ENCODE peak calls at places on chromosomes 12 and 14, in six cellular contexts. K is HepG2, O is suprapubic skin, A is prostate gland, E is stomach, D is transverse colon. Y is an unnamed sample.

GRCh38 chr12:131357152-131357747 is 353.6 kb upstream of the SFSWAP start:
- DNase-seq in K (no peak), O (peak; percentile 26), A (no peak), E (no peak), D (no peak), Y (no peak)

GRCh38 chr14:29240046-29240445 is 473.5 kb downstream of the FOXG1 start:
- DNase-seq in K (no peak), O (no peak), A (no peak), E (no peak), D (no peak), Y (no peak)

GRCh38 chr14:75905505-75905904 is 76.3 kb downstream of the TGFB3 start:
- DNase-seq in K (no peak), O (no peak), A (peak; percentile 59), E (peak; percentile 58), D (peak; percentile 42), Y (no peak)

GRCh38 chr14:30252151-30252550 is 306.8 kb upstream of the G2E3 start:
- DNase-seq in K (no peak), O (no peak), A (no peak), E (no peak), D (no peak), Y (no peak)

GRCh38 chr14:77203611-77204456 is 22.2 kb downstream of the TMEM63C start:
- DNase-seq in K (no peak), O (no peak), A (no peak), E (no peak), D (no peak), Y (peak; percentile 20)

GRCh38 chr14:105058521-105059034 is 6.7 kb downstream of the GPR132 start:
- DNase-seq in K (no peak), O (no peak), A (no peak), E (no peak), D (no peak), Y (no peak)

GRCh38 chr12:110079477-110080400 is 31.4 kb upstream of the C12orf76 start:
- DNase-seq in K (peak; percentile 96), O (no peak), A (no peak), E (peak; percentile 44), D (peak; percentile 63), Y (no peak)

GRCh38 chr14:68011629-68012028 is 192.1 kb downstream of the RAD51B start:
- DNase-seq in K (no peak), O (no peak), A (no peak), E (no peak), D (no peak), Y (no peak)

GRCh38 chr14:102827716-102828115 is 50.5 kb downstream of the TRAF3 start:
- DNase-seq in K (no peak), O (no peak), A (no peak), E (no peak), D (no peak), Y (no peak)

GRCh38 chr12:107925125-107925524 is 150.6 kb downstream of the ASCL4 start:
- DNase-seq in K (no peak), O (no peak), A (no peak), E (no peak), D (no peak), Y (no peak)

GRCh38 chr12:104006929-104007328 is 41.3 kb downstream of the TDG start:
- DNase-seq in K (no peak), O (no peak), A (no peak), E (no peak), D (no peak), Y (no peak)

GRCh38 chr14:70036665-70037064 is 152.1 kb downstream of the SLC8A3 start:
- DNase-seq in K (peak; percentile 42), O (no peak), A (no peak), E (no peak), D (no peak), Y (no peak)

GRCh38 chr12:79251356-79251755 is 386.8 kb downstream of the SYT1 start:
- DNase-seq in K (no peak), O (no peak), A (no peak), E (no peak), D (no peak), Y (no peak)

GRCh38 chr14:23434488-23435219 is 806 bp downstream of the MYH7 start:
- DNase-seq in K (no peak), O (peak; percentile 53), A (no peak), E (peak; percentile 9), D (peak; percentile 1), Y (peak; percentile 3)
- H3K27ac ChIP-seq in K (no peak overlapping the region), O (no peak overlapping the region), A (no peak overlapping the region), E (no peak overlapping the region), D (no peak overlapping the region), Y (no peak overlapping the region)

GRCh38 chr14:90402009-90402408 is 5.2 kb downstream of the CALM1 start:
- DNase-seq in K (no peak), O (no peak), A (no peak), E (no peak), D (no peak), Y (no peak)

GRCh38 chr14:90405755-90406154 is 8.9 kb downstream of the CALM1 start:
- DNase-seq in K (no peak), O (no peak), A (no peak), E (no peak), D (no peak), Y (no peak)

GRCh38 chr14:90400904-90401561 is 4.2 kb downstream of the CALM1 start:
- DNase-seq in K (peak; percentile 31), O (no peak), A (no peak), E (no peak), D (no peak), Y (no peak)

GRCh38 chr14:90405101-90405500 is 8.3 kb downstream of the CALM1 start:
- DNase-seq in K (peak; percentile 11), O (no peak), A (no peak), E (no peak), D (no peak), Y (no peak)

DNA sequence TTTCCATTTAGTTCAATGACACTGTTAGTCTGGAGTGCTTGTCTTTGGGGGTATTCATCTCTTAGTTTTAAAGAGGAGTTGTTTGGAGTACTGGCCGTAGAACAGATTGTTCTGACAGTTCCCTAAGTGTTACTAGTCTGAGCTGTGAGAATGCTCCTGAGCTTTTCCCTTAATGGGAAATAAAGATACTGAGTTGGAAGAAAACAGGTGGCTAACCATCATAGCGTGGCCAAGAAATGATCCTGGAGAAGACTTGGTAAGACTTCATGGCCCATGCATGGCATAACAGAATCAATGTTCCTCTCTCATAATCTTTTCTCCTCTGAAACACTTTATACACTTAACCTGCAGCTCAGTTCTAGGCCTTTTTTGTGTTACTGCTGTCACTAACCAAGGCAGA is 6.2 kb downstream of the CALM1 start:
- DNase-seq in K (no peak), O (no peak), A (no peak), E (no peak), D (no peak), Y (no peak)
- TF ChIP-seq POLR2AphosphoS5 in K (no peak), O (no peak), A (no peak), E (no peak), D (peak; percentile 29), Y (no peak)

GRCh38 chr14:36517242-36518030 is 2.6 kb downstream of the NKX2-1 start:
- DNase-seq in K (no peak), O (no peak), A (no peak), E (no peak), D (no peak), Y (no peak)
- H3K4me1 ChIP-seq in K (peaks cover 9% of the 10 kb centered on the region), O (peaks cover 48% of the 10 kb centered on the region), A (peaks cover 12% of the 10 kb centered on the region), E (peaks cover 42% of the 10 kb centered on the region), D (peaks cover 32% of the 10 kb centered on the region), Y (no peaks in the 10 kb centered on the region)

DNA sequence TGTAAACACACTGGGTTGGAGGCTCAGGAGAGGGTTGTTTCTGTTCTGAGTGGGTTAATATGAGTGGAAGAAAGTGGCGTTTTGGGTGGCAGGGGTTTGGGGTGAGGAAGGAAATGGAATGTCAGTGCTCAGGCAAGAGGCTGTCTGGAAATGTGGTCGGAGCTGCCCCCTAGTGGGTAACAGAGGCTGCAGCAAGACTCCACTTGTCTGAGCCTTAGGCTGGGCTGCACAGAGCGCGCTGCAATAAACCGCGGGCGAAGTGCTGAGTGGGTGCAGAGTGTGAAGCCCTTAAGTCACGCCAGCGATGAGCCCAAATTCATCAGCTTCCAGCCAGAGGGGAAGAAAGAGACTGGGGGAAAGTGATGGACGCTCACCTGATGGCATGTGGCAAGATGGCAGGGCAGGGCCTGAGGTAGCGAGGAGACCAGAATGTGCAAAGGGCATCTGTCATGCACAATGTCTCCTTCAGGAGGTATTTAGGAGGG is 12.3 kb downstream of the VSX2 start:
- DNase-seq in K (peak; percentile 63), O (peak; percentile 88), A (peak; percentile 59), E (peak; percentile 75), D (peak; percentile 79), Y (no peak)
- H3K27ac ChIP-seq in K (no peak overlapping the region), O (no peak overlapping the region), A (no peak overlapping the region), E (no peak overlapping the region), D (no peak overlapping the region), Y (no peak overlapping the region)

GRCh38 chr12:7130791-7131501 is 775 bp downstream of the CLSTN3 start:
- DNase-seq in K (no peak), O (no peak), A (peak; percentile 51), E (peak; percentile 54), D (peak; percentile 64), Y (peak; percentile 53)
- TF ChIP-seq POLR2AphosphoS5 in K (no peak), O (no peak), A (no peak), E (no peak), D (no peak), Y (no peak)

DNA sequence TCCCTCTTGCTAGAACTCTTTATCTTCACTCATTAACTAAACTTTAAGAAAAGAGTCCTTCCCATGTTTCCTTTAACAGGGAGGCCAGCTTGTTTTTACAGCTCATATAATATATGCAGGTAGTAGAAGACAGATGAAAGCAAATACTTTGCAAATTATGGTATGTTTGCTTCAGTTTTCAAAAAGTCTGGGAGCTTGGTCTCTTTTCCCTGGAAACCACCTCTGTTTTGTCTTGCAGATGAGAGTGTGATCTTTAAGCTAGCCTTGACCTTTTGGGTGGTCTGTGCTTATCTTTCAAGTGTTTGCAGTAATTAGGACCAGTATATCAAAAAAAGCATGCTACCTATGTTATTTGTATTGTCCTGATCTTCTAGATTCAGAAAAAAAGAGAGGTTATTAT is 62.7 kb downstream of the ERC1 start:
- DNase-seq in K (no peak), O (no peak), A (no peak), E (no peak), D (no peak), Y (no peak)
- H3K4me1 ChIP-seq in K (peaks cover 38% of the 10 kb centered on the region), O (peaks cover 3% of the 10 kb centered on the region), A (no peaks in the 10 kb centered on the region), E (peaks cover 10% of the 10 kb centered on the region), D (peaks cover 10% of the 10 kb centered on the region), Y (no peaks in the 10 kb centered on the region)

DNA sequence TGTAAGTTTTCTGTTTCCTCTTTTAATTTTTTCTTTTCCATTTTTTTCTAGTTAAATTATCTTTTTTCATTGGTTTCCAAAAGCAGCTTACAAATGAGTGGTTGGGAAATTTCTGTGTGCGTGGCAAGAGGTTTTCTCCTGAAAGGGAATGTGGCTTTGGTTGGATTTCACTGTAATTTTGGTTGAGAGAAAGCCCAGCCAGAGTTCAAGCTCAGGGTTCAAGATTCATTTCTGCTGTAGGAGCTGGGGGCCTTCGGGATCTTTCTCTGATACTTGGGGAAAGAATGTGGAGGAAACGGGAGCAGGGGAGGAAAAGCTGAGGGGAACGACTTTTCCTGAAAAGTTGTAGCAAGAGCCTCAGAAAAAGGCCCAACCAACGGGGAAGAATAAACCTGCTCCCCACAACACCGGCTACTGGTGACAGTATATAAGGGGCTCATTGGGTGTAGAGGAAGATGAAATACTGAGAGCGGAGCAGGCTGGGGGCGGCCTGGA is 1.8 kb downstream of the HOXC10 start:
- DNase-seq in K (no peak), O (no peak), A (no peak), E (no peak), D (no peak), Y (no peak)
- H3K27ac ChIP-seq in K (no peak overlapping the region), O (peak overlapping the region; percentile 98), A (no peak overlapping the region), E (no peak overlapping the region), D (no peak overlapping the region), Y (peak overlapping the region; percentile 50)

DNA sequence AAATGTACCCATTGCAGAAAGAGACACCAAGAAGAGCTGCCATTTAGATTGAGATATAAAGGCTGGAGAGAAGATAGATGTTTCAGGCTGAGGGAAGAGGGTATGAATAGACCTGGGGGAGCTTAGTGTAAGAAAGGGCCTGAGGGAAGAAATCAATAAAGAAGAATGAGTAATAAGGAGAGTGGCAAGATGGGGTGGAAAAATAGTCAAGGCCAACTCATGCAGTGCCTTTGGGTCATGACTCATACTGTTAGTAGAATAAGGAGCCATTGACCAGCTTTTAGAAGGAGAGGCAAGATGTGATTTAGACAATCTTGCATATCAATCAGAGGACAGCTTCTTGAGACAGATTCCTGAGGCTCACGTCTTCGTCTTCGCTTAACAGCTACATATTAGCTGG is 287.5 kb downstream of the DUSP6 start:
- DNase-seq in K (no peak), O (no peak), A (no peak), E (no peak), D (no peak), Y (no peak)
- TF ChIP-seq POLR2AphosphoS5 in K (no peak), O (no peak), A (no peak), E (no peak), D (no peak), Y (no peak)

Y was measured in breast epithelium.